ENCODE peak calls at places on chromosome 5, in four cellular contexts. U is mucosa of descending colon, J is WTC11, O is endodermal cell. C is an unnamed sample.

GRCh38 chr5:69129413-69129812 is 35.6 kb downstream of the SLC30A5 start:
- DNase-seq in U (no peak), J (no peak), O (no peak), C (no peak)

GRCh38 chr5:143652104-143652700 is 159.8 kb upstream of the HMHB1 start:
- DNase-seq in U (no peak), J (no peak), O (no peak), C (no peak)

GRCh38 chr5:79886940-79887339 is 104.1 kb downstream of the MTX3 start:
- DNase-seq in U (no peak), J (no peak), O (no peak), C (no peak)

GRCh38 chr5:115306011-115306530 is 9.6 kb upstream of the CCDC112 start:
- DNase-seq in U (peak), J (no peak), O (no peak), C (no peak)

GRCh38 chr5:50606179-50606578 is 60.3 kb upstream of the PARP8 start:
- DNase-seq in U (no peak), J (no peak), O (no peak), C (no peak)

GRCh38 chr5:132289097-132289496 is 5.1 kb upstream of the SLC22A4 start:
- DNase-seq in U (no peak), J (no peak), O (no peak), C (no peak)

GRCh38 chr5:119016125-119016774 is 27.9 kb upstream of the DTWD2 start:
- DNase-seq in U (no peak), J (no peak), O (no peak), C (no peak)

GRCh38 chr5:31630931-31631330 is 8.0 kb upstream of the PDZD2 start:
- DNase-seq in U (no peak), J (no peak), O (no peak), C (no peak)

GRCh38 chr5:72817076-72817476 is 615 bp downstream of the TNPO1 start:
- DNase-seq in U (peak), J (no peak), O (peak), C (peak)

GRCh38 chr5:32406650-32407049 is 37.9 kb downstream of the ZFR start:
- DNase-seq in U (no peak), J (no peak), O (no peak), C (no peak)

GRCh38 chr5:116947691-116948528 is 373.3 kb upstream of the SEMA6A start:
- DNase-seq in U (peak), J (peak), O (peak), C (peak)

GRCh38 chr5:175861337-175862130 is 9.8 kb upstream of the CPLX2 start:
- DNase-seq in U (no peak), J (no peak), O (no peak), C (no peak)

GRCh38 chr5:43601454-43602260 is 1.3 kb upstream of the NNT start:
- DNase-seq in U (no peak), J (no peak), O (no peak), C (no peak)

GRCh38 chr5:10635257-10635860 is 71.5 kb downstream of the ANKRD33B start:
- DNase-seq in U (no peak), J (no peak), O (peak), C (no peak)

GRCh38 chr5:139836469-139837208 is 41.0 kb downstream of the PSD2 start:
- DNase-seq in U (no peak), J (no peak), O (no peak), C (peak)

GRCh38 chr5:176631383-176631970 is 1.0 kb downstream of the EIF4E1B start:
- DNase-seq in U (no peak), J (no peak), O (no peak), C (no peak)

GRCh38 chr5:172765766-172766286 is 5.2 kb downstream of the DUSP1 start:
- DNase-seq in U (no peak), J (no peak), O (no peak), C (no peak)

GRCh38 chr5:150320048-150320555 is 17.4 kb upstream of the ARSI start:
- DNase-seq in U (no peak), J (no peak), O (no peak), C (no peak)

GRCh38 chr5:112445626-112446350 is 26.7 kb upstream of the EPB41L4A start:
- DNase-seq in U (no peak), J (no peak), O (no peak), C (no peak)

GRCh38 chr5:16596541-16596940 is 20.3 kb downstream of the RETREG1 start:
- DNase-seq in U (no peak), J (no peak), O (no peak), C (no peak)

GRCh38 chr5:60852940-60853339 is 8.9 kb upstream of the ELOVL7 start:
- DNase-seq in U (no peak), J (no peak), O (no peak), C (no peak)

GRCh38 chr5:32098291-32098690 is 75.8 kb downstream of the GOLPH3 start:
- DNase-seq in U (no peak), J (no peak), O (no peak), C (no peak)

GRCh38 chr5:125326114-125326513 is 579.7 kb upstream of the ZNF608 start:
- DNase-seq in U (no peak), J (no peak), O (no peak), C (no peak)

GRCh38 chr5:127187711-127188110 is 102.9 kb upstream of the MEGF10 start:
- DNase-seq in U (no peak), J (no peak), O (no peak), C (no peak)

GRCh38 chr5:463952-464351 is 21.0 kb downstream of the EXOC3 start:
- DNase-seq in U (peak), J (peak), O (no peak), C (peak)

GRCh38 chr5:180371949-180372348 is 18.8 kb upstream of the GFPT2 start:
- DNase-seq in U (no peak), J (no peak), O (no peak), C (no peak)

GRCh38 chr5:103929310-103930003 is 366.9 kb upstream of the NUDT12 start:
- DNase-seq in U (no peak), J (no peak), O (no peak), C (no peak)

GRCh38 chr5:3373391-3373790 is 222.2 kb upstream of the IRX1 start:
- DNase-seq in U (no peak), J (no peak), O (peak), C (no peak)

GRCh38 chr5:3375586-3376311 is 219.9 kb upstream of the IRX1 start:
- DNase-seq in U (no peak), J (no peak), O (no peak), C (no peak)

GRCh38 chr5:3376611-3377010 is 219.0 kb upstream of the IRX1 start:
- DNase-seq in U (no peak), J (no peak), O (no peak), C (no peak)

GRCh38 chr5:3377176-3377575 is 218.5 kb upstream of the IRX1 start:
- DNase-seq in U (no peak), J (no peak), O (no peak), C (no peak)

DNA sequence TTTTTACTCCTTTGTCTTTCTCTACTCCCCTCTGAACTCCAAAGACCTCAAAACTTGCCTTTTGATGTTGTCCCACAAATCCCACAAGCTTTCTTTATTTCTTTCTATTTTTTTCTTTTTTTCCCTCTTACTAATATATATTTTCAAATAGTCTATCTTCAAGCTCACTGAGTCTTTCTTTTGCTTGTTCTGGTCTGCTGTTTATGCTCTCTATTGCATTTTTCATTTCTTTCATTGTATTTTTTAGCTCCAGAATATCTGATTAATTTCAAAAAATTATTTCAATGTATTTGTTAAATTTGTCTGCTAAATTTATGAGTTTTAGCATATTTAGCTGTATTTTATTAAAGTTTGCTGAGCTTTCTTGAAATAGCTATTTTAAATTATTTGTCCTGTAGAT is 223.3 kb upstream of the IRX1 start:
- DNase-seq in U (no peak), J (no peak), O (no peak), C (no peak)
- TF ChIP-seq CTCF in U (no peak), J (no peak), O (no peak), C (no peak)

GRCh38 chr5:170747851-170748250 is 35.7 kb upstream of the GABRP start:
- DNase-seq in U (no peak), J (peak), O (peak), C (peak)
- TF ChIP-seq CTCF in U (no peak), J (peak), O (peak), C (peak)

GRCh38 chr5:102865510-102866314 is 110.6 kb downstream of the PAM start:
- DNase-seq in U (peak), J (peak), O (peak), C (peak)

GRCh38 chr5:102863764-102864560 is 108.9 kb downstream of the PAM start:
- DNase-seq in U (no peak), J (no peak), O (no peak), C (no peak)

GRCh38 chr5:102867999-102868662 is 113.0 kb downstream of the PAM start:
- DNase-seq in U (no peak), J (no peak), O (no peak), C (no peak)

GRCh38 chr5:102865171-102865509 is 110.0 kb downstream of the PAM start:
- DNase-seq in U (no peak), J (no peak), O (no peak), C (no peak)

DNA sequence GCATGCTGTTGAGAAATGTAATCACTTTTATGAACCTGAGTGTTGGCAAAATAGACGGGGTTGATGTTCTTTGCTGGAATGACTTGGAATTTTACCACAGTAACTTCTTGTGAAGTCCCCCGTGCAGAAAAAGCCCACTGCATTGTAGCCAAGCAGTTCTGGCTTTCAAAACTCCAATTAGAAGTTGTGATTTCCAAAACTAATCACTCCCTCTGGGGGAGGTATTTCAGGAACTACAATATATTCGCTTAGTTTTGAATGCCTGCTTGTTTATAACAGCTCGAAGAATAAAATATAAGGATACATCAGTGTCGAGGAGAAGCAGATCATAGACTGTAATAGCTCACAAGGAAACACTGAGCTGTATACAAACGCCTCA is 111.2 kb downstream of the PAM start:
- DNase-seq in U (no peak), J (no peak), O (no peak), C (no peak)
- TF ChIP-seq CTCF in U (no peak), J (no peak), O (no peak), C (no peak)

GRCh38 chr5:146588806-146589355 is 72.9 kb upstream of the GPR151 start:
- DNase-seq in U (no peak), J (no peak), O (no peak), C (no peak)
- TF ChIP-seq CTCF in U (no peak), J (no peak), O (no peak), C (no peak)

DNA sequence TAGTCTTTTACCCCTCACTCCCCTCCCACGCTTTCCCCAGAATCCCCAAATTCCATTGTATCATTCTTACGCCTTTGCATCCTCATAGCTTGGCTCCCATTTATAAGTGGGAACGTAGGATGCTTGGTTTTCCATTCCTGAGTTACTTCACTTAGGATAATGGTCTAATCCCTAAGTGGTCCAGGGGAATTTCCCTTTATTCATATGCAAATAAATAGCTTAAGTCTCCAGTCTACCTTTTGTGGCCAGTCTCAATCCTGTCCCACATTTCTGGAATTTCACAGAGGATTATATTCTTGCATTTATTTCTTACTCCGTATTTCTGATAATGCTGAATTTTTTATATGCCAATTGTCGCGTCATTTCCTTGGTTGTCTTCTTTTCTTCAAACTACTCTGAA is 245.6 kb upstream of the DAB2 start:
- DNase-seq in U (no peak), J (no peak), O (no peak), C (no peak)
- TF ChIP-seq CTCF in U (no peak), J (no peak), O (no peak), C (no peak)

GRCh38 chr5:36602711-36603321 is 3.6 kb upstream of the SLC1A3 start:
- DNase-seq in U (no peak), J (peak), O (peak), C (no peak)
- TF ChIP-seq CTCF in U (no peak), J (no peak), O (peak), C (no peak)